ENCODE peak calls at places on chromosomes 7 and 10, in seven cellular contexts. One of them, this sample, is unnamed.

GRCh38 chr7:101605611-101606010 is 23.5 kb downstream of the MYL10 start:
- DNase-seq in BJ: no peak
- DNase-seq in NCI-H1694: no peak
- DNase-seq in AG04449: no peak
- DNase-seq in stimulated activated CD4-positive, alpha-beta T cell treated with anti-CD3 and anti-CD28 coated beads, TNF-alpha, amount 100 ng/mL, for 48 hours: no peak
- DNase-seq in activated T-cell treated with anti-CD3 and anti-CD28 coated beads, Interleukin-2, amount 50 U/mL, for 4 hours: no peak
- DNase-seq in M059J: no peak
- DNase-seq in this sample: no peak

GRCh38 chr10:132455986-132456847 is 59.2 kb downstream of the PWWP2B start:
- DNase-seq in BJ: no peak
- DNase-seq in NCI-H1694: no peak
- DNase-seq in AG04449: no peak
- DNase-seq in stimulated activated CD4-positive, alpha-beta T cell treated with anti-CD3 and anti-CD28 coated beads, TNF-alpha, amount 100 ng/mL, for 48 hours: no peak
- DNase-seq in activated T-cell treated with anti-CD3 and anti-CD28 coated beads, Interleukin-2, amount 50 U/mL, for 4 hours: no peak
- DNase-seq in M059J: no peak
- DNase-seq in this sample: no peak

GRCh38 chr10:972763-973162 is 15.5 kb upstream of the GTPBP4 start:
- DNase-seq in BJ: no peak
- DNase-seq in NCI-H1694: no peak
- DNase-seq in AG04449: no peak
- DNase-seq in stimulated activated CD4-positive, alpha-beta T cell treated with anti-CD3 and anti-CD28 coated beads, TNF-alpha, amount 100 ng/mL, for 48 hours: no peak
- DNase-seq in activated T-cell treated with anti-CD3 and anti-CD28 coated beads, Interleukin-2, amount 50 U/mL, for 4 hours: no peak
- DNase-seq in M059J: no peak
- DNase-seq in this sample: no peak

GRCh38 chr10:761376-761775 is 71.9 kb upstream of the DIP2C start:
- DNase-seq in BJ: no peak
- DNase-seq in NCI-H1694: no peak
- DNase-seq in AG04449: no peak
- DNase-seq in stimulated activated CD4-positive, alpha-beta T cell treated with anti-CD3 and anti-CD28 coated beads, TNF-alpha, amount 100 ng/mL, for 48 hours: no peak
- DNase-seq in activated T-cell treated with anti-CD3 and anti-CD28 coated beads, Interleukin-2, amount 50 U/mL, for 4 hours: no peak
- DNase-seq in M059J: no peak
- DNase-seq in this sample: no peak

GRCh38 chr7:32428546-32428945 is 61.6 kb downstream of the LSM5 start:
- DNase-seq in BJ: no peak
- DNase-seq in NCI-H1694: no peak
- DNase-seq in AG04449: no peak
- DNase-seq in stimulated activated CD4-positive, alpha-beta T cell treated with anti-CD3 and anti-CD28 coated beads, TNF-alpha, amount 100 ng/mL, for 48 hours: no peak
- DNase-seq in activated T-cell treated with anti-CD3 and anti-CD28 coated beads, Interleukin-2, amount 50 U/mL, for 4 hours: no peak
- DNase-seq in M059J: no peak
- DNase-seq in this sample: no peak

GRCh38 chr10:97000487-97001182 is 168.5 kb downstream of the LCOR start:
- DNase-seq in BJ: no peak
- DNase-seq in NCI-H1694: no peak
- DNase-seq in AG04449: no peak
- DNase-seq in stimulated activated CD4-positive, alpha-beta T cell treated with anti-CD3 and anti-CD28 coated beads, TNF-alpha, amount 100 ng/mL, for 48 hours: no peak
- DNase-seq in activated T-cell treated with anti-CD3 and anti-CD28 coated beads, Interleukin-2, amount 50 U/mL, for 4 hours: no peak
- DNase-seq in M059J: peak
- DNase-seq in this sample: no peak

GRCh38 chr10:44923611-44924010 is 12.5 kb downstream of the TMEM72 start:
- DNase-seq in BJ: no peak
- DNase-seq in NCI-H1694: no peak
- DNase-seq in AG04449: no peak
- DNase-seq in stimulated activated CD4-positive, alpha-beta T cell treated with anti-CD3 and anti-CD28 coated beads, TNF-alpha, amount 100 ng/mL, for 48 hours: no peak
- DNase-seq in activated T-cell treated with anti-CD3 and anti-CD28 coated beads, Interleukin-2, amount 50 U/mL, for 4 hours: no peak
- DNase-seq in M059J: no peak
- DNase-seq in this sample: no peak

GRCh38 chr7:146138926-146139325 is 22.3 kb downstream of the CNTNAP2 start:
- DNase-seq in BJ: no peak
- DNase-seq in NCI-H1694: no peak
- DNase-seq in AG04449: no peak
- DNase-seq in stimulated activated CD4-positive, alpha-beta T cell treated with anti-CD3 and anti-CD28 coated beads, TNF-alpha, amount 100 ng/mL, for 48 hours: no peak
- DNase-seq in activated T-cell treated with anti-CD3 and anti-CD28 coated beads, Interleukin-2, amount 50 U/mL, for 4 hours: no peak
- DNase-seq in M059J: no peak
- DNase-seq in this sample: no peak

GRCh38 chr7:149171894-149172533 is 23.3 kb upstream of the ZNF282 start:
- DNase-seq in BJ: no peak
- DNase-seq in NCI-H1694: no peak
- DNase-seq in AG04449: no peak
- DNase-seq in stimulated activated CD4-positive, alpha-beta T cell treated with anti-CD3 and anti-CD28 coated beads, TNF-alpha, amount 100 ng/mL, for 48 hours: no peak
- DNase-seq in activated T-cell treated with anti-CD3 and anti-CD28 coated beads, Interleukin-2, amount 50 U/mL, for 4 hours: no peak
- DNase-seq in M059J: peak
- DNase-seq in this sample: peak

This sample was measured in A172.